ENCODE peak calls at places on chromosomes 2 and 18, in six cellular contexts. N, O, I, P, G and U are unnamed samples. For H3K36me3, the result is how much of the 10 kb centered on the place peaks cover.

GRCh38 chr2:70613510-70613909 is 59.9 kb upstream of the TGFA start:
- DNase-seq in O (no peak), G (no peak), P (no peak), N (no peak), I (no peak), U (peak)

GRCh38 chr2:84654414-84654813 is 138.1 kb downstream of the DNAH6 start:
- DNase-seq in O (no peak), I (no peak), G (no peak), N (no peak), P (no peak), U (no peak)

GRCh38 chr18:607930-608329 is 11.1 kb downstream of the CLUL1 start:
- DNase-seq in O (no peak), G (no peak), P (no peak), N (no peak), I (no peak), U (no peak)

GRCh38 chr18:52237551-52237950 is 102.4 kb upstream of the DCC start:
- DNase-seq in N (peak), O (no peak), I (no peak), G (peak), P (peak), U (no peak)

GRCh38 chr2:135662088-135662487 is 79.6 kb upstream of the UBXN4 start:
- DNase-seq in N (peak), I (no peak), P (no peak), G (peak), O (no peak), U (no peak)

GRCh38 chr2:112944971-112945370 is 32.8 kb upstream of the IL36G start:
- DNase-seq in O (no peak), G (no peak), I (no peak), P (peak), N (no peak), U (no peak)

GRCh38 chr2:235390108-235390815 is 103.6 kb upstream of the AGAP1 start:
- DNase-seq in G (no peak), O (peak), P (no peak), I (no peak), N (peak), U (no peak)

GRCh38 chr18:44569391-44570055 is 111.2 kb upstream of the SETBP1 start:
- DNase-seq in G (no peak), I (peak), O (no peak), P (no peak), N (no peak), U (no peak)

GRCh38 chr2:199019898-199020507 is 437.7 kb downstream of the SATB2 start:
- DNase-seq in O (no peak), P (no peak), N (peak), G (peak), I (peak), U (peak)

GRCh38 chr2:195115738-195116137 is 541.3 kb upstream of the SLC39A10 start:
- DNase-seq in G (no peak), P (no peak), O (no peak), I (no peak), N (no peak), U (no peak)

GRCh38 chr2:221104391-221104811 is 467.7 kb downstream of the EPHA4 start:
- DNase-seq in P (no peak), G (peak), N (peak), O (peak), I (no peak), U (peak)

GRCh38 chr2:231662028-231662810 is 46.1 kb upstream of the PTMA start:
- DNase-seq in I (peak), P (peak), O (peak), G (peak), N (peak), U (peak)

GRCh38 chr2:85132834-85133637 is at the start of gene TCF7L1:
- DNase-seq in I (peak), O (peak), N (peak), P (no peak), G (peak), U (peak)

GRCh38 chr2:164701565-164701964 is 80.3 kb upstream of the GRB14 start:
- DNase-seq in G (no peak), P (no peak), O (no peak), I (no peak), N (no peak), U (no peak)

GRCh38 chr2:831638-832037 is 119.0 kb upstream of the SNTG2 start:
- DNase-seq in O (no peak), P (no peak), I (no peak), N (no peak), G (no peak), U (no peak)

GRCh38 chr18:66395671-66396218 is 208.1 kb downstream of the CDH19 start:
- DNase-seq in O (no peak), P (no peak), G (no peak), I (no peak), N (no peak), U (no peak)

GRCh38 chr18:33802955-33803354 is 224.9 kb downstream of the ASXL3 start:
- DNase-seq in I (no peak), P (no peak), N (no peak), G (no peak), O (no peak), U (no peak)

GRCh38 chr18:66439670-66440069 is 164.2 kb downstream of the CDH19 start:
- DNase-seq in N (no peak), O (no peak), P (no peak), G (no peak), I (no peak), U (no peak)

GRCh38 chr2:25639696-25640095 is 33.7 kb downstream of the DTNB start:
- DNase-seq in G (no peak), P (no peak), N (no peak), O (no peak), I (no peak), U (no peak)

GRCh38 chr18:65788373-65788772 is 37.6 kb downstream of the CDH7 start:
- DNase-seq in O (no peak), G (no peak), P (no peak), N (no peak), I (no peak), U (no peak)

GRCh38 chr2:170148161-170148560 is 29.8 kb upstream of the MYO3B start:
- DNase-seq in G (peak), N (peak), I (no peak), P (no peak), O (no peak), U (no peak)

GRCh38 chr2:74206180-74206688 is 7.8 kb downstream of the MTHFD2 start:
- DNase-seq in G (peak), I (no peak), N (peak), P (peak), O (no peak), U (no peak)

GRCh38 chr18:47997338-47997780 is 66.9 kb upstream of the SMAD2 start:
- DNase-seq in O (no peak), N (no peak), G (no peak), I (peak), P (no peak), U (peak)

GRCh38 chr2:121093735-121094520 is 191.1 kb downstream of the TFCP2L1 start:
- DNase-seq in I (no peak), N (peak), P (no peak), G (peak), O (no peak), U (peak)

GRCh38 chr2:188984680-188985079 is 10.5 kb downstream of the COL3A1 start:
- DNase-seq in N (peak), I (no peak), G (peak), O (no peak), P (no peak), U (no peak)

GRCh38 chr2:188984126-188984525 is 10.0 kb downstream of the COL3A1 start:
- DNase-seq in I (no peak), O (no peak), P (no peak), G (peak), N (peak), U (no peak)

GRCh38 chr2:188983427-188984101 is 9.4 kb downstream of the COL3A1 start:
- DNase-seq in P (no peak), G (peak), O (no peak), I (no peak), N (peak), U (peak)

GRCh38 chr2:188986839-188987238 is 12.7 kb downstream of the COL3A1 start:
- DNase-seq in O (no peak), I (no peak), G (peak), N (peak), P (no peak), U (no peak)
- H3K36me3 ChIP-seq in O (under half), I (under half), G (half or more), N (half or more), P (under half), U (under half)

GRCh38 chr2:72581560-72582181 is 244.2 kb downstream of the EXOC6B start:
- DNase-seq in O (no peak), N (no peak), G (no peak), P (no peak), I (no peak), U (no peak)
- H3K4me3 ChIP-seq in O (no peak), N (no peak), G (no peak), P (no peak), I (no peak), U (no peak)

DNA sequence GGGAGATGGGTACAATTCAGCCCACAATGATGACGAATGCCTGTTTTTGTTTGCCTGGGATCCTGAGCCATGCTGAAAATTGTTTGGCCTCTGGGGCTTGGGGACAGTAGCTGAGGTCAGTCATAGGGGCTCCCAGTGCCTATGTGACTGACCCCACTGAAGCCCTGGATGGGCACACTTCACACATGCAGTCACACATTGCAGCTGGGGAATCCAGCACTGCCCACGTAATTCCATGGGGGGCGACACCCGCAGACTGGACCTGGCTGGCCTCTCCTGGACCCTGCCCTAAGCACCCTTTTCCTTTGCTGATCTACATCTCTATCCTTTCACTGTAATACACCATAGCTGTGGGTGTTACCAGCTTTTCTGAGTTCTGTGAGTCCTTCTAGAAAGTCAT is 295.2 kb upstream of the HS6ST1 start:
- DNase-seq in P (no peak), G (no peak), N (no peak), I (no peak), O (peak), U (no peak)
- H3K36me3 ChIP-seq in P (under half), G (under half), N (under half), I (under half), O (under half), U (under half)

DNA sequence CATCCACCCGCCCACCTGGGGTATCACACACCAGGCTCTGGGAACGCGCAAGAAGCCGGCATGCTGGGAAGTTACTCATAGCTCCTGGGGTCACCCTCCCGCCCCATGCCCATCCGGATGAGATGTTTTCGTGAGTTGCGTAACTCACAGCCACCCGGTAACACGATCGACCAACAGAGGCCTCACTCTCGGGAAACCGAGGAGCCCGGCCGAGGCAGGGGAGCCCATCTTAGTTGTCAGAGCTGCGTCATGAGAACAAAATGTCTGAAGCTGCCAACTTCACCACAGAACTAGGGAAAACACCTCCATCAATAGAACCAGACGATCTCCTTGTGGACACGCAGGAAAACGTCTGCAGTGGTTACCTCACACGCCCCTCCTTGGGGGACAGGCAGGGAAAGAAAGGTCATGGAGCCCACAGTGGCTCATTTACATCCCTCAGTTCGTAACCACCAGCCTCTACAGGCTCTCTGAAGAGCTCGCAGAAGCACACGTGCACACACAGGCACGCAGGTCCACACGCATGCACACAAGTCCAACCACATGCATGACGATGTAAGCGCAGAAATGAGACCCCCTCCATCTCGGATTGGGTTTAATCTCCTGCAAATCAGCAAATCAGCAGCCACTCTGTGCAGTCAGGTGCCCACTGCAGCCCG is 26.3 kb downstream of the ADI1 start:
- DNase-seq in N (peak), I (no peak), O (no peak), P (no peak), G (peak), U (peak)
- H3K4me3 ChIP-seq in N (no peak), I (no peak), O (no peak), P (no peak), G (no peak), U (no peak)